ENCODE peak calls at places on chromosomes 4 and X, in eight cellular contexts. I is fibroblast of lung, L is HepG2, O is neural progenitor cell, C is GM23338, H is mammary epithelial cell, Q is PC-9, D is hepatocyte. R is an unnamed sample. For H3K4me1, the result is how much of the 10 kb centered on the place peaks cover.

GRCh38 chr4:179625391-179625790 is 2183.2 kb upstream of the AGA start:
- DNase-seq in I (peak), L (no peak), O (peak), C (no peak), H (no peak), Q (no peak), D (no peak), R (no peak)

GRCh38 chr4:77286906-77287305 is 129.9 kb downstream of the CCNG2 start:
- DNase-seq in I (no peak), L (no peak), O (no peak), C (no peak), H (peak), Q (no peak), D (no peak), R (no peak)

GRCh38 chrX:574355-574754 is 56.2 kb upstream of the SHOX start:
- DNase-seq in I (no peak), L (no peak), O (peak), C (no peak), H (no peak), Q (no peak), D (no peak), R (no peak)

GRCh38 chr4:129822708-129823504 is 727.0 kb downstream of the C4orf33 start:
- DNase-seq in I (no peak), L (no peak), O (no peak), C (no peak), H (no peak), Q (peak), D (peak), R (peak)

GRCh38 chr4:1347410-1347864 is 429 bp downstream of the UVSSA start:
- DNase-seq in I (peak), L (peak), O (no peak), C (peak), H (peak), Q (peak), D (peak), R (peak)

GRCh38 chrX:49956313-49956712 is 33.9 kb downstream of the CLCN5 start:
- DNase-seq in I (no peak), L (no peak), O (no peak), C (peak), H (no peak), Q (peak), D (no peak), R (no peak)

GRCh38 chrX:123450217-123450616 is 266.1 kb downstream of the GRIA3 start:
- DNase-seq in I (peak), L (peak), O (peak), C (peak), H (no peak), Q (no peak), D (peak), R (no peak)

GRCh38 chr4:120207021-120207420 is 140.4 kb upstream of the MAD2L1 start:
- DNase-seq in I (no peak), L (no peak), O (no peak), C (no peak), H (no peak), Q (no peak), D (no peak), R (no peak)

GRCh38 chr4:159390648-159391047 is 287.8 kb downstream of the RAPGEF2 start:
- DNase-seq in I (peak), L (peak), O (no peak), C (no peak), H (peak), Q (peak), D (peak), R (peak)

GRCh38 chr4:124386163-124386562 is 326.4 kb downstream of the ANKRD50 start:
- DNase-seq in I (peak), L (no peak), O (no peak), C (no peak), H (no peak), Q (no peak), D (no peak), R (no peak)

GRCh38 chr4:171025776-171026175 is 787.4 kb upstream of the GALNTL6 start:
- DNase-seq in I (no peak), L (no peak), O (no peak), C (no peak), H (peak), Q (no peak), D (no peak), R (no peak)

GRCh38 chr4:77358315-77358928 is 201.4 kb downstream of the CCNG2 start:
- DNase-seq in I (peak), L (peak), O (peak), C (peak), H (peak), Q (no peak), D (peak), R (peak)

GRCh38 chrX:104343408-104344129 is 88.8 kb upstream of the ESX1 start:
- DNase-seq in I (peak), L (peak), O (peak), C (peak), H (peak), Q (peak), D (peak), R (peak)

GRCh38 chrX:39857780-39858179 is 240.0 kb downstream of the BCOR start:
- DNase-seq in I (no peak), L (no peak), O (no peak), C (no peak), H (no peak), Q (no peak), D (no peak), R (no peak)

GRCh38 chrX:72100824-72101351 is 30.8 kb downstream of the RTL5 start:
- DNase-seq in I (no peak), L (no peak), O (no peak), C (no peak), H (no peak), Q (no peak), D (no peak), R (no peak)

GRCh38 chr4:71691416-71692073 is 92.3 kb downstream of the GC start:
- DNase-seq in I (no peak), L (no peak), O (no peak), C (no peak), H (no peak), Q (no peak), D (no peak), R (no peak)

DNA sequence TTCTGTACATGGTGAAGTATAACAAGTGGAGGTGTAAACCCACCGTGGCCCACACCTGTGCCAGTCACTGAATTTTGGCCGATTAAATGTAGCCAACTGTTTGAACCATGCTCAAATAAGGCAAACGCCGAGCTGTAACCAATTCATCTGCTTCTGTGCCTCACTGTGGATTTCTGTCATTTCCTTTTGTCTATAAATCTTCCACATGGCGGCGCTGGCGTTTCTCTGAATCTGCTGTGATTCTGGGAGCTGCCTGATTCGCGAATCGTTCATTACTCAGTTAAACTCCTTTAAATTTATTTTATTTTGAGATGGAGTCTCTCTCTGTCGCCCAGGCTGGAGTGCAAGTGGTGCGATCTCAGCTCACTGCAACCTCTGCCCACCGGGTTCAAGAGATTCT is 19.2 kb downstream of the SUPT20HL2 start:
- DNase-seq in I (no peak), L (no peak), O (peak), C (peak), H (no peak), Q (no peak), D (peak), R (peak)
- TF ChIP-seq CTCF in I (no peak), L (peak), O (peak), C (peak), H (no peak), Q (no peak), D (peak), R (peak)

DNA sequence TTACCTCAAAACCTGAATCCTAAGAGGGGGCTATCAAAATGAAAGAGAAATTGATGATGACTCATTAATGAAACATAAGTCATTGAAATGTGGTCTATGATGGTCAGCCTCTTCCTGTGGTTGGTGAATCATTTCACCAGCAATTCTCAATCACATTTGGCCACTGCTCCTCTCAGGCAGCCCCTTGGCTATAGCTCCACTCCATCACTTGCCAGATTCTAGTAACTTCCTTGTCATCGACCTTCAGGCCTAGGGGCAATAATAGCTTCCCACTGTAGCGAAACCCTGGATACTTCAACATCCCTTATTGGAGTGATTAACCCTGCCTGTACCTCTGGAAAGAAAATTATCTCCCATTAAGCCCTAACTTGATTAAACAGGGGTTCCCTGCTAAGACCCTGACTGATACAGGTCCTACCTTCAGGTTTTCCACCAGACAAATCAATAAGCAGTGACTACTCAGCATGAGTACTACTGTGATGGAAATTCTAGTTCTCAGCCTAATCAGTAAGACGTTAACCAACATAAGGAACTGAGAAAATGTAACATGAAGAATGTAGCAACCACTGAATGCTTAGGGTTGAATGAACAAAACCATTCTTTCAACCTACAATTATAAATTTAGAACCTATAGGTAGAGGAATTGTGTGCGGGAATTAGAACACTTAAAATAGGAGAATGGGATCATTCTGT is 30.4 kb downstream of the ADH7 start:
- DNase-seq in I (peak), L (no peak), O (no peak), C (peak), H (peak), Q (peak), D (no peak), R (no peak)
- TF ChIP-seq EZH2 in I (no peak), L (no peak), O (no peak), C (no peak), H (no peak), Q (no peak), D (no peak), R (no peak)

GRCh38 chrX:11470231-11470630 is 177.0 kb downstream of the AMELX start:
- DNase-seq in I (peak), L (no peak), O (no peak), C (no peak), H (peak), Q (no peak), D (no peak), R (no peak)
- H3K4me1 ChIP-seq in I (under half), L (under half), O (under half), C (under half), H (under half), Q (under half), D (under half), R (under half)

GRCh38 chrX:106613277-106613676 is 1.5 kb downstream of the RADX start:
- DNase-seq in I (no peak), L (no peak), O (no peak), C (no peak), H (no peak), Q (no peak), D (no peak), R (no peak)

GRCh38 chrX:106615041-106615440 is 3.3 kb downstream of the RADX start:
- DNase-seq in I (no peak), L (no peak), O (no peak), C (peak), H (no peak), Q (no peak), D (no peak), R (no peak)

GRCh38 chrX:106612403-106612789 is 618 bp downstream of the RADX start:
- DNase-seq in I (no peak), L (peak), O (peak), C (peak), H (peak), Q (no peak), D (peak), R (no peak)

GRCh38 chrX:106611323-106611681 is 476 bp upstream of the RADX start:
- DNase-seq in I (no peak), L (no peak), O (no peak), C (no peak), H (no peak), Q (no peak), D (no peak), R (no peak)

DNA sequence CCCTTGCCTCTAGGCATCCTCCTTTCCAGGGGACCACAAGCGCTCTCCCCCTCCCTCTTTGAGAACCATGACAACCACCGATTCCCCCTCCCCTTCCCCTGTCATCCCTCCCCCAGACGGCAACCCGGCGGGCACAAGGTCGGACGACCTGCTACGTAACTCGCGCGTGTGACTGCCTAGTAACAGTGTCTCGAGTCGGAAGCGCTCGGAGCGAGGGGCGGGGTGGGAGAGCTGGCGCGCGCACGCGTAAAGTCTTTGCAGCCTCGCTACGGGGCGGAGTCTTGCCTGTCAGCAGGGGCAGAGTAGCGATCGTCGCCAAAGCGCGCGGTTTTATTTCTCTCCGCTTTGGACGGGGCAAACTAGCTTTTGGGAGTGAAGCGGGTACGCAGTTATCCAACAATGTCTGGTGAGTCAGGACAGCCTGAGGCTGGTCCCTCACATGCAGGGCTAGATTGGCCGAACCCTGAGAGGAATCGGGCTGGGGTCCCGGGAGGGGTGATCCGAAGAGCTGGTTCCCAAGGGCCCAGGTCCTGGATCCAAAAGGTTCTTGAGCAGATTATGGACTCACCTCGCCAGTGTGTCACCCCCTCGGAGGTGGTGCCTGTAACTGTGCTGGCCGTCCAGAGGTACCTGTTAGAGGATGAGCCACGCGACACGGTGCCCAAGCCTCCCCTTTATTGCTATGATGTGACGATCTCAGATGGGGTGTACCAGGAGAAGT is at the start of gene RADX:
- DNase-seq in I (peak), L (peak), O (peak), C (peak), H (peak), Q (peak), D (peak), R (peak)
- TF ChIP-seq CTCF in I (no peak), L (no peak), O (no peak), C (no peak), H (no peak), Q (no peak), D (no peak), R (no peak)

R was measured in A673.